ENCODE peak calls at places on chromosomes 11 and 22, in six cellular contexts. F, T, I, N, X and O are unnamed samples.

GRCh38 chr22:49659281-49659923 is 168.3 kb downstream of the BRD1 start:
- DNase-seq in N (no peak), T (no peak), F (no peak), I (no peak), X (no peak), O (no peak)

GRCh38 chr11:117096140-117096972 is 1.9 kb downstream of the SIK3 start:
- DNase-seq in X (peak), N (peak), I (no peak), T (no peak), F (no peak), O (peak)

GRCh38 chr11:100849009-100849913 is 162.2 kb downstream of the ARHGAP42 start:
- DNase-seq in T (no peak), X (no peak), N (no peak), I (no peak), F (peak), O (no peak)

GRCh38 chr11:116946414-116946813 is 109.0 kb upstream of the APOA1 start:
- DNase-seq in T (no peak), I (no peak), N (no peak), F (no peak), X (no peak), O (no peak)

GRCh38 chr11:7314811-7315604 is 63.3 kb downstream of the SYT9 start:
- DNase-seq in I (no peak), F (no peak), X (no peak), T (no peak), N (no peak), O (no peak)

GRCh38 chr22:26835929-26836528 is 178.6 kb downstream of the MIAT start:
- DNase-seq in F (no peak), N (peak), T (peak), X (peak), I (peak), O (peak)

GRCh38 chr11:45107051-45107450 is 39.4 kb upstream of the PRDM11 start:
- DNase-seq in T (no peak), F (no peak), N (no peak), I (no peak), X (no peak), O (no peak)

GRCh38 chr22:30680998-30681770 is 13.5 kb upstream of the OSBP2 start:
- DNase-seq in F (no peak), X (no peak), T (no peak), I (no peak), N (no peak), O (no peak)

GRCh38 chr11:18105086-18105801 is 638 bp downstream of the SAAL1 start:
- DNase-seq in X (no peak), N (no peak), F (no peak), I (no peak), T (no peak), O (no peak)

GRCh38 chr11:62708423-62709261 is 1.2 kb downstream of the GNG3 start:
- DNase-seq in X (peak), T (peak), F (no peak), N (no peak), I (no peak), O (no peak)

GRCh38 chr11:120068114-120068573 is 69.8 kb downstream of the TRIM29 start:
- DNase-seq in N (peak), T (no peak), I (no peak), X (no peak), F (peak), O (peak)

GRCh38 chr11:61007971-61008896 is 36.8 kb downstream of the CD6 start:
- DNase-seq in F (no peak), I (no peak), T (peak), N (peak), X (no peak), O (no peak)

GRCh38 chr22:41288245-41288946 is 2.4 kb upstream of the RANGAP1 start:
- DNase-seq in X (no peak), F (no peak), N (no peak), T (peak), I (no peak), O (no peak)

GRCh38 chr22:27752141-27752540 is 49.4 kb downstream of the MN1 start:
- DNase-seq in N (no peak), F (no peak), X (no peak), I (no peak), T (no peak), O (no peak)

GRCh38 chr22:49303061-49303735 is 524.5 kb downstream of the BRD1 start:
- DNase-seq in F (no peak), I (no peak), N (no peak), T (no peak), X (no peak), O (no peak)

GRCh38 chr22:17808688-17809403 is 34.6 kb upstream of the BID start:
- DNase-seq in N (no peak), X (no peak), F (no peak), I (no peak), T (no peak), O (no peak)

GRCh38 chr11:117989351-117990102 is 3.3 kb downstream of the IL10RA start:
- DNase-seq in I (peak), X (no peak), F (no peak), N (no peak), T (no peak), O (no peak)

GRCh38 chr22:35380537-35381423 is at the start of gene HMOX1:
- DNase-seq in N (peak), I (peak), F (peak), T (peak), X (peak), O (peak)

GRCh38 chr11:2137202-2138071 is 1.8 kb downstream of the IGF2 start:
- DNase-seq in N (no peak), I (peak), F (no peak), X (no peak), T (no peak), O (no peak)

GRCh38 chr11:1931326-1931725 is 11.8 kb downstream of the TNNT3 start:
- DNase-seq in N (peak), T (no peak), X (no peak), I (peak), F (no peak), O (no peak)

GRCh38 chr22:39349967-39350802 is at the start of gene SYNGR1:
- DNase-seq in X (no peak), I (no peak), T (peak), F (no peak), N (no peak), O (no peak)

GRCh38 chr11:35223429-35223828 is 84.5 kb downstream of the CD44 start:
- DNase-seq in I (no peak), X (no peak), N (no peak), T (no peak), F (no peak), O (no peak)

GRCh38 chr11:108112059-108112458 is 9.3 kb upstream of the ACAT1 start:
- DNase-seq in X (no peak), F (no peak), N (no peak), T (no peak), I (no peak), O (no peak)

GRCh38 chr11:46356911-46357482 is 9.7 kb downstream of the DGKZ start:
- DNase-seq in T (no peak), N (no peak), X (no peak), F (no peak), I (no peak), O (no peak)

GRCh38 chr22:28442264-28442950 is 237.2 kb downstream of the TTC28 start:
- DNase-seq in N (peak), T (peak), I (peak), F (no peak), X (peak), O (peak)

GRCh38 chr22:24157783-24158170 is 23.5 kb upstream of the SUSD2 start:
- DNase-seq in X (no peak), N (peak), F (no peak), T (no peak), I (peak), O (peak)

GRCh38 chr11:14184548-14184947 is 174.4 kb downstream of the RRAS2 start:
- DNase-seq in T (no peak), I (peak), F (no peak), X (no peak), N (no peak), O (no peak)